ENCODE peak calls at places on chromosome 21, in seven cellular contexts. T is fibroblast of lung, N is upper lobe of left lung, Q is NB4, P is glutamatergic neuron, V is endodermal cell, B is GM12864. Y is an unnamed sample.

GRCh38 chr21:28229811-28230210 is 762.9 kb downstream of the LTN1 start:
- DNase-seq in T (peak), N (no peak), Q (no peak), P (no peak), V (no peak), B (no peak), Y (no peak)

GRCh38 chr21:42969193-42969600 is 5.2 kb upstream of the PKNOX1 start:
- DNase-seq in T (no peak), N (no peak), Q (no peak), P (no peak), V (no peak), B (no peak), Y (no peak)

GRCh38 chr21:34202553-34203332 is 129.4 kb downstream of the MRPS6 start:
- DNase-seq in T (peak), N (peak), Q (peak), P (peak), V (peak), B (no peak), Y (no peak)

GRCh38 chr21:8993943-8994639 is 1527.3 kb upstream of the TPTE start:
- DNase-seq in T (no peak), N (no peak), Q (no peak), P (no peak), V (no peak), B (no peak), Y (peak)

GRCh38 chr21:40404319-40404906 is 442.5 kb downstream of the DSCAM start:
- DNase-seq in T (no peak), N (no peak), Q (no peak), P (no peak), V (no peak), B (no peak), Y (no peak)

GRCh38 chr21:24223625-24224024 is 1383.7 kb downstream of the MRPL39 start:
- DNase-seq in T (peak), N (no peak), Q (no peak), P (no peak), V (no peak), B (no peak), Y (no peak)

GRCh38 chr21:22476726-22477646 is 1478.8 kb downstream of the NCAM2 start:
- DNase-seq in T (no peak), N (no peak), Q (no peak), P (no peak), V (peak), B (no peak), Y (no peak)

GRCh38 chr21:39016740-39017315 is 166.4 kb downstream of the PSMG1 start:
- DNase-seq in T (no peak), N (peak), Q (peak), P (no peak), V (no peak), B (peak), Y (no peak)

GRCh38 chr21:35138665-35139381 is 89.7 kb upstream of the RUNX1 start:
- DNase-seq in T (peak), N (no peak), Q (peak), P (no peak), V (no peak), B (peak), Y (peak)

GRCh38 chr21:35422011-35422410 is 372.9 kb upstream of the RUNX1 start:
- DNase-seq in T (no peak), N (no peak), Q (no peak), P (no peak), V (no peak), B (no peak), Y (no peak)

GRCh38 chr21:44517175-44517899 is 22.7 kb downstream of the KRTAP10-1 start:
- DNase-seq in T (peak), N (no peak), Q (peak), P (peak), V (peak), B (no peak), Y (no peak)

GRCh38 chr21:34548782-34549376 is 36.9 kb upstream of the KCNE1 start:
- DNase-seq in T (no peak), N (no peak), Q (no peak), P (no peak), V (no peak), B (no peak), Y (no peak)

GRCh38 chr21:33478858-33479678 is 706 bp downstream of the TMEM50B start:
- DNase-seq in T (peak), N (peak), Q (peak), P (peak), V (peak), B (no peak), Y (peak)

GRCh38 chr21:38800924-38801744 is 4.6 kb upstream of the ETS2 start:
- DNase-seq in T (no peak), N (no peak), Q (no peak), P (no peak), V (no peak), B (no peak), Y (no peak)

GRCh38 chr21:38804617-38805281 is 980 bp upstream of the ETS2 start:
- DNase-seq in T (peak), N (peak), Q (peak), P (peak), V (peak), B (peak), Y (peak)

GRCh38 chr21:34801519-34802132 is 132.8 kb downstream of the CLIC6 start:
- DNase-seq in T (peak), N (no peak), Q (peak), P (no peak), V (peak), B (no peak), Y (peak)

GRCh38 chr21:27519357-27519756 is 552.5 kb upstream of the ADAMTS5 start:
- DNase-seq in T (peak), N (no peak), Q (no peak), P (no peak), V (no peak), B (no peak), Y (no peak)

GRCh38 chr21:39911792-39912191 is 44.6 kb downstream of the PCP4 start:
- DNase-seq in T (no peak), N (no peak), Q (no peak), P (no peak), V (peak), B (no peak), Y (no peak)

DNA sequence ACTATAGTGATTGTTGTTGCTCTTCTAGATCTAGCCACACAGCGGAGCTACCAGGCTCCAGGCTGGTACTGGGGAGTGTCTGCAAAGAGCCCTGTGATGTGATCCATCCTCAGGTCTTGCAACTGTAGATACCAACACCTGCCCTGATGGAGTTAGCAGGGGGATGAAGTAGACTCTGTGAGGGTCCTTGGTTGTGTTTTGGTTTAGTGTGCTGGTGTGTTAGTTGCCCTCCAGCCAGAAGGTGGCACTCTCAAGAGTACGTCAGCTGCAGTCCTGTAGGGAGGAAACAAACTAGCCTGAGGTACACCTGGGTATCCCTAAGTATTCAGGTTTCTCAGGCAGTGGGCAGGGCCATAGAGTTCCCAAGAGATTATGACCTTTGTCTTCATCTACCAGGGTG is 81.2 kb upstream of the TMPRSS2 start:
- DNase-seq in T (no peak), N (no peak), Q (no peak), P (no peak), V (no peak), B (no peak), Y (no peak)
- TF ChIP-seq CTCF in T (no peak), N (no peak), Q (no peak), P (no peak), V (peak), B (peak), Y (no peak)

GRCh38 chr21:15679630-15680029 is 50.2 kb upstream of the USP25 start:
- DNase-seq in T (no peak), N (no peak), Q (peak), P (no peak), V (no peak), B (no peak), Y (no peak)
- TF ChIP-seq CTCF in T (no peak), N (no peak), Q (no peak), P (no peak), V (peak), B (no peak), Y (no peak)

GRCh38 chr21:45640888-45641479 is 2.5 kb upstream of the PCBP3 start:
- DNase-seq in T (peak), N (no peak), Q (no peak), P (peak), V (peak), B (peak), Y (no peak)
- TF ChIP-seq CTCF in T (peak), N (no peak), Q (no peak), P (no peak), V (peak), B (peak), Y (no peak)

GRCh38 chr21:32412998-32413504 is 545 bp downstream of the EVA1C start:
- DNase-seq in T (peak), N (peak), Q (no peak), P (peak), V (no peak), B (no peak), Y (peak)

GRCh38 chr21:32413697-32414578 is 1.4 kb downstream of the EVA1C start:
- DNase-seq in T (peak), N (peak), Q (no peak), P (no peak), V (no peak), B (no peak), Y (no peak)

GRCh38 chr21:32415999-32416398 is 3.5 kb downstream of the EVA1C start:
- DNase-seq in T (no peak), N (no peak), Q (no peak), P (no peak), V (no peak), B (no peak), Y (no peak)

GRCh38 chr21:32415451-32415850 is 2.9 kb downstream of the EVA1C start:
- DNase-seq in T (no peak), N (no peak), Q (no peak), P (peak), V (no peak), B (no peak), Y (no peak)

DNA sequence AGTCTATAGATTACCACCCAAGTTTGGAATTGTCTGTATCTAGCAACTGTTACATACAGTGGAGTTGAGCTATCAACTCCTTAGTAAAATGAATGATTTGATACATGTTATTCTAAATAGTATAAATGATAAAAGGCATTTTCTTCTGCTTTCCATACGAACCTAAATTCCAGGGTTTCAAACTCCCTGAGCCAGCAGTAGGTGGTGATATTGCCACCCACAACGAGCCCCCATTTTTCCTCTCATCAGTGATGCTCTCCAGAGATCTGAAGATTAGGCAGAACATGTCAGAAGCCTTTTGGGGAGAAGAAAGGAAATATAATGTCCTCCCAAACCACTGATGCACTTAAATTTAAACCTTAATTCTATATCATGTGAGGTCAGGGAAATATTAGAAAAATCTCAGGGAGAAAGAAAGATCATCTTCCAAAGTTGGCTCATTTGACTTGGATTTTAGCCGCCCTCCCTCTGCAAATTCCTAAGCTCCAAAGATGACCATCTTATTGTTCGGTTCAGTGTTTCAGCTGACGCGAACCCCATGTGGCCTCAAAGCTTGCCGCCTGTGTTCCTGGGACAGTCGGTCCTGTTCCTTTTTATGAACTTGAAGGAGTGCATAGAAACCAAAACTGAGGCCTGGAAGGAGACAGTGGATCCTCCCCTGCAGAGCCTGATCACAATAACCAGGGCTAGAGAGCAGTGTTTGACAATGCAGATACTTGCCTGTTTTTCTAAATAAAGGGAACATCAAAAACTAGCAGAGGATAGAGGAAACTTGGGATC is 2.3 kb downstream of the EVA1C start:
- DNase-seq in T (peak), N (no peak), Q (no peak), P (no peak), V (no peak), B (no peak), Y (peak)
- TF ChIP-seq CTCF in T (peak), N (no peak), Q (peak), P (peak), V (peak), B (no peak), Y (no peak)

GRCh38 chr21:14673649-14674048 is 127.5 kb upstream of the SAMSN1 start:
- DNase-seq in T (no peak), N (no peak), Q (no peak), P (no peak), V (no peak), B (no peak), Y (no peak)

GRCh38 chr21:14675774-14676530 is 129.8 kb upstream of the SAMSN1 start:
- DNase-seq in T (no peak), N (peak), Q (peak), P (no peak), V (no peak), B (peak), Y (no peak)

GRCh38 chr21:14670409-14670808 is 124.3 kb upstream of the SAMSN1 start:
- DNase-seq in T (no peak), N (no peak), Q (no peak), P (no peak), V (no peak), B (no peak), Y (no peak)
- TF ChIP-seq CTCF in T (no peak), N (no peak), Q (no peak), P (no peak), V (no peak), B (no peak), Y (no peak)

GRCh38 chr21:18499761-18500376 is 96.3 kb upstream of the TMPRSS15 start:
- DNase-seq in T (peak), N (peak), Q (peak), P (peak), V (peak), B (no peak), Y (peak)
- TF ChIP-seq CTCF in T (peak), N (no peak), Q (peak), P (peak), V (peak), B (peak), Y (peak)

DNA sequence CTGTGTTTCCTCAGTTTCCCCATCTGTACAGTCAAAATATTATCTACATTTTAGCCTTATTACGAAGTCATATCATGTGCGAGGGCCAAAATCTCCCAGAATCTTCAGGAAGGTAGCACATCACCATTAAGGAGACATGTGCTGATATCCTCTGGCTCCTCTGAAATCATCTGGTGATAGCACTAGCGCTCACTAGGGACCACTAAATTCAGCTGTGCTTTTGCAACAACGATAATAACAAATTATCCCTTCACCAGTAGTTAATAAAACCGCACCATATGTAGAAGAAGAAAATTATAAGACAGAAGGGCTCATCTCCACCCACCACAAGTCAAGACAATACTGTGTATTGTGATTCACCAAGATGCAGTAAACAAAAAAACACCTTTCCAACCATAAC is 53.3 kb downstream of the TIAM1 start:
- DNase-seq in T (no peak), N (no peak), Q (no peak), P (no peak), V (no peak), B (no peak), Y (no peak)
- TF ChIP-seq CTCF in T (no peak), N (no peak), Q (no peak), P (no peak), V (no peak), B (no peak), Y (no peak)

GRCh38 chr21:17612565-17613241 is at the start of gene BTG3:
- DNase-seq in T (peak), N (peak), Q (peak), P (peak), V (peak), B (peak), Y (peak)
- TF ChIP-seq CTCF in T (no peak), N (no peak), Q (no peak), P (no peak), V (no peak), B (no peak), Y (no peak)

DNA sequence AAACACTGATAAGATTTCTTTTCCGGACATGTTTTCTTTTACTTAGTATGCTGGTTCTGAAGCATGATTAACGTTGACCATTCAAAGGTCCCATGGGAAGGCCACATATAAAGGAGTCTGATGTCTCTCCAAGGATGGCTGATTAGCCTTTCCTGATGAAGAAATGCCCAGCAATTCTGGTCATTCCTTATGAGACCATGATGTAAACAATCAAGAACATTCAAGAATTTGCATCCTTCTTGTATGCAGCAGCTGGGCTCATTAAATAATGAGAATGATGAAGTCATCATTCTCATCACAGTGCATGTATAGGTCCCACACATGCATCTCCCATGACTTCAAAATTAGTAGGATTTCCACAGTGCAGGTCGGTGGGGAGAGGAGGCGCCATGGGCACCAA is 85.5 kb downstream of the APP start:
- DNase-seq in T (peak), N (no peak), Q (no peak), P (no peak), V (no peak), B (no peak), Y (no peak)
- TF ChIP-seq CTCF in T (no peak), N (no peak), Q (no peak), P (no peak), V (no peak), B (no peak), Y (no peak)

GRCh38 chr21:37446552-37446951 is 80.0 kb downstream of the DYRK1A start:
- DNase-seq in T (no peak), N (no peak), Q (no peak), P (no peak), V (peak), B (no peak), Y (no peak)
- TF ChIP-seq CTCF in T (no peak), N (no peak), Q (no peak), P (no peak), V (peak), B (no peak), Y (no peak)

Y was measured in Calu3.